ENCODE peak calls at places on chromosomes 3 and 15, in four cellular contexts. U, M, Z and L are unnamed samples.

GRCh38 chr3:65376426-65376825 is 662.3 kb downstream of the MAGI1 start:
- DNase-seq in U (no peak), M (no peak), Z (no peak), L (no peak)

GRCh38 chr3:123159926-123160635 is 41.7 kb upstream of the SEC22A start:
- DNase-seq in U (no peak), M (no peak), Z (no peak), L (peak)

GRCh38 chr3:78721771-78722543 is 1045.8 kb downstream of the ROBO1 start:
- DNase-seq in U (no peak), M (no peak), Z (no peak), L (no peak)

GRCh38 chr3:123750659-123751420 is 133.3 kb downstream of the MYLK start:
- DNase-seq in U (peak), M (no peak), Z (no peak), L (peak)

GRCh38 chr3:189530822-189531221 is 100.4 kb upstream of the TP63 start:
- DNase-seq in U (no peak), M (peak), Z (no peak), L (peak)

GRCh38 chr3:192928720-192929119 is 11.1 kb upstream of the MB21D2 start:
- DNase-seq in U (peak), M (no peak), Z (no peak), L (no peak)

GRCh38 chr3:46646700-46647099 is 34.4 kb downstream of the FAM240A start:
- DNase-seq in U (no peak), M (no peak), Z (no peak), L (peak)

GRCh38 chr3:99910752-99911151 is 93.1 kb downstream of the CMSS1 start:
- DNase-seq in U (no peak), M (no peak), Z (no peak), L (no peak)

GRCh38 chr3:96833301-96833700 is 18.9 kb downstream of the EPHA6 start:
- DNase-seq in U (no peak), M (no peak), Z (no peak), L (no peak)

GRCh38 chr15:77097921-77098320 is 27.0 kb upstream of the TSPAN3 start:
- DNase-seq in U (no peak), M (no peak), Z (no peak), L (no peak)

GRCh38 chr3:15768421-15769255 is 29.1 kb downstream of the ANKRD28 start:
- DNase-seq in U (peak), M (no peak), Z (no peak), L (peak)

GRCh38 chr3:129769616-129770015 is 123.9 kb downstream of the TMCC1 start:
- DNase-seq in U (no peak), M (no peak), Z (no peak), L (no peak)

GRCh38 chr3:149299938-149300791 is 33.3 kb downstream of the TM4SF18 start:
- DNase-seq in U (peak), M (no peak), Z (no peak), L (peak)

GRCh38 chr3:117510396-117510795 is 800.8 kb downstream of the TUSC7 start:
- DNase-seq in U (no peak), M (no peak), Z (no peak), L (peak)

GRCh38 chr15:61501815-61502214 is 272.7 kb upstream of the RORA start:
- DNase-seq in U (no peak), M (no peak), Z (no peak), L (no peak)

GRCh38 chr15:101320501-101321052 is 25.5 kb upstream of the SNRPA1 start:
- DNase-seq in U (peak), M (peak), Z (peak), L (peak)

GRCh38 chr15:42165081-42165480 is 8.6 kb upstream of the PLA2G4F start:
- DNase-seq in U (no peak), M (no peak), Z (no peak), L (no peak)